ENCODE peak calls at places on chromosome 19, in seven cellular contexts. A is Calu3, Y is epithelial cell of proximal tubule, X is progenitor cell of endocrine pancreas, F is psoas muscle, N is HCT116, H is neural progenitor cell. U is an unnamed sample.

GRCh38 chr19:53467503-53468262 is at the start of gene ZNF813:
- DNase-seq in A (no peak), Y (peak), X (peak), F (peak), N (no peak), H (peak), U (peak)

GRCh38 chr19:42176649-42176989 is 40.9 kb downstream of the DEDD2 start:
- DNase-seq in A (no peak), Y (no peak), X (no peak), F (no peak), N (no peak), H (peak), U (no peak)

GRCh38 chr19:2438178-2438577 is 10.8 kb upstream of the TIMM13 start:
- DNase-seq in A (no peak), Y (no peak), X (no peak), F (no peak), N (no peak), H (no peak), U (no peak)

GRCh38 chr19:7850429-7850819 is 20.4 kb downstream of the EVI5L start:
- DNase-seq in A (no peak), Y (no peak), X (no peak), F (no peak), N (no peak), H (no peak), U (no peak)

GRCh38 chr19:38303517-38304351 is at the start of gene C19orf33:
- DNase-seq in A (peak), Y (no peak), X (no peak), F (no peak), N (peak), H (no peak), U (no peak)

GRCh38 chr19:38267780-38268430 is 3.5 kb downstream of the SPINT2 start:
- DNase-seq in A (peak), Y (no peak), X (no peak), F (no peak), N (no peak), H (no peak), U (no peak)

GRCh38 chr19:33249740-33250366 is 24.2 kb upstream of the SLC7A10 start:
- DNase-seq in A (no peak), Y (no peak), X (no peak), F (no peak), N (no peak), H (no peak), U (no peak)

GRCh38 chr19:9362905-9363304 is at the start of gene ZNF177:
- DNase-seq in A (no peak), Y (no peak), X (no peak), F (no peak), N (no peak), H (no peak), U (no peak)

GRCh38 chr19:33690461-33691427 is 69.0 kb downstream of the CHST8 start:
- DNase-seq in A (no peak), Y (no peak), X (no peak), F (no peak), N (no peak), H (no peak), U (no peak)

GRCh38 chr19:2546128-2547032 is 70.5 kb downstream of the GADD45B start:
- DNase-seq in A (peak), Y (no peak), X (peak), F (peak), N (no peak), H (peak), U (peak)

GRCh38 chr19:3201072-3201700 is 15.5 kb downstream of the NCLN start:
- DNase-seq in A (no peak), Y (no peak), X (no peak), F (no peak), N (no peak), H (no peak), U (no peak)

GRCh38 chr19:43525836-43526771 is 897 bp downstream of the ETHE1 start:
- DNase-seq in A (peak), Y (no peak), X (peak), F (no peak), N (no peak), H (peak), U (peak)

GRCh38 chr19:15862444-15862843 is 35.4 kb downstream of the CYP4F2 start:
- DNase-seq in A (no peak), Y (no peak), X (no peak), F (no peak), N (no peak), H (no peak), U (no peak)

GRCh38 chr19:10424011-10424637 is 3.8 kb downstream of the PDE4A start:
- DNase-seq in A (peak), Y (no peak), X (peak), F (peak), N (no peak), H (peak), U (peak)

GRCh38 chr19:18460313-18460712 is 22.4 kb upstream of the ISYNA1 start:
- DNase-seq in A (no peak), Y (no peak), X (no peak), F (peak), N (no peak), H (no peak), U (no peak)

GRCh38 chr19:35272122-35272715 is 3.5 kb downstream of the USF2 start:
- DNase-seq in A (no peak), Y (no peak), X (no peak), F (no peak), N (no peak), H (no peak), U (no peak)

GRCh38 chr19:41808663-41809566 is 12.5 kb downstream of the CEACAM3 start:
- DNase-seq in A (no peak), Y (no peak), X (no peak), F (peak), N (no peak), H (no peak), U (no peak)

GRCh38 chr19:29311391-29311790 is 98.4 kb upstream of the UQCRFS1 start:
- DNase-seq in A (no peak), Y (no peak), X (no peak), F (no peak), N (no peak), H (peak), U (peak)

GRCh38 chr19:37874784-37875183 is 31.6 kb downstream of the WDR87 start:
- DNase-seq in A (no peak), Y (peak), X (no peak), F (no peak), N (no peak), H (no peak), U (no peak)

GRCh38 chr19:10086904-10087256 is 763 bp downstream of the SHFL start:
- DNase-seq in A (no peak), Y (no peak), X (no peak), F (no peak), N (no peak), H (peak), U (peak)

GRCh38 chr19:14337510-14337909 is 43.7 kb upstream of the ADGRE5 start:
- DNase-seq in A (no peak), Y (no peak), X (no peak), F (no peak), N (peak), H (peak), U (peak)

GRCh38 chr19:51903192-51903591 is 1.6 kb downstream of the ZNF649 start:
- DNase-seq in A (no peak), Y (no peak), X (no peak), F (no peak), N (no peak), H (no peak), U (no peak)

GRCh38 chr19:45169602-45170001 is 8.4 kb downstream of the TRAPPC6A start:
- DNase-seq in A (no peak), Y (no peak), X (no peak), F (no peak), N (no peak), H (no peak), U (no peak)

GRCh38 chr19:7004313-7004931 is 16.8 kb downstream of the MBD3L2B start:
- DNase-seq in A (no peak), Y (no peak), X (no peak), F (no peak), N (peak), H (peak), U (peak)

DNA sequence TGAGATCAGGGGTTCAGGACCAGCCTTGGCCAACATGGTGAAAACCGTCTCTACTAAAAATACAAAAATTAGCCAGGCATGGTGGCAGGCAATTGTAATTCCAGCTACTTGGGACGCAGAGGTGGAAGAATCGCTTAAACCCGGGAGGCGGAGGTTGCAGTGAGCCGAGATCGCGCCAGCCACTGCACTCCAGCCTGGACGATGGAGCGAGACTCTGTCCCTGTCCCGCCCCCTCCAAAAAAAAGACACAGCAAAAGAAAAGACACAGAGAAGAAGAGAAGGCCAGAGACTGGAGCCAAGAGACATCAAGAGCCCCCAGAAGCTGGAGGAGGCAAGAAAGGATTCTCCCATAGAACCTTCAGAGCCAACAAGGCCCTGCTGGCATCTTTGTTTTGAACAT is 25.6 kb upstream of the PNMA8B start:
- DNase-seq in A (no peak), Y (no peak), X (no peak), F (no peak), N (no peak), H (no peak), U (no peak)
- TF ChIP-seq CTCF in A (no peak), Y (no peak), X (no peak), F (no peak), N (no peak), H (no peak), U (no peak)

DNA sequence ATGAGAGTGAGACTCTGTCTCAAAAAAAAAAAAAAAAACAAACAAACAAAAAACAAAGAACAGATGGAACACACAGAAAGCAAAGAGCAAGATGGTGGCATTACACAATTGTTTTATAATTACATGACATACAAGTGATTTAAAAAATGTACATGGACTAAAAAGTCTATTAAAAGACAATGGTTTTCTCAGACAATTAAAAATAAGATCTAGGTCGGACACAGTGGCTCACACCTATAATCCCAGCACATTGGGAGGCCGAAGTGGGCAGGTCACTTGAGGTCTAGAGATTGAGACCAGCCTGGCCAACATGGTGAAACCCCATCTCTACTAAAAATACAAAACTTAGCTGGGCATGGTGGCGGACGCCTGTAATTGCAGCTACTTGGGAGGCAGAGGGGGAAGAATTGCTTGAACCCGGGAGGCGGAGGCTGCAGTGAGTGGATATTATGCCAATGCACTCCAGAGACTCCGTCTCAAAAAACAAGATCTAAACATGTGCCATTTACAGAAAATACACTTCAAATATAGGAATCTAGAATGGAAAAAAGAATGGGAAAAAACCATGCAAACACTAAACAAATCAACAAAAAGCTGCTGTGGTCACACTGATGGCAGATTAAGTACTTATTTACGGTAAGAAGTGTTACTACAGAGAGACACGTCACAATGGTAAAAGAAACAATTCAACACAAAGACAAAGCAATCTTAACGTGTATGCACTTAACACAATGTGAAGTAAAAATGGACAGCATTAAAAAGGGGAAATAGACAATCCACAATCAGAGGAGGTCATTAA is 26.7 kb downstream of the MIER2 start:
- DNase-seq in A (no peak), Y (no peak), X (no peak), F (no peak), N (no peak), H (no peak), U (no peak)
- TF ChIP-seq CTCF in A (no peak), Y (no peak), X (no peak), F (no peak), N (no peak), H (no peak), U (no peak)

GRCh38 chr19:13032837-13033236 is 37.6 kb downstream of the NFIX start:
- DNase-seq in A (no peak), Y (no peak), X (no peak), F (no peak), N (no peak), H (no peak), U (no peak)

GRCh38 chr19:13033819-13034611 is 38.7 kb downstream of the NFIX start:
- DNase-seq in A (peak), Y (no peak), X (no peak), F (peak), N (peak), H (peak), U (peak)

GRCh38 chr19:13034636-13035035 is 39.4 kb downstream of the NFIX start:
- DNase-seq in A (no peak), Y (no peak), X (no peak), F (no peak), N (no peak), H (no peak), U (no peak)

GRCh38 chr19:13031917-13032623 is 36.8 kb downstream of the NFIX start:
- DNase-seq in A (no peak), Y (no peak), X (no peak), F (peak), N (no peak), H (peak), U (no peak)

DNA sequence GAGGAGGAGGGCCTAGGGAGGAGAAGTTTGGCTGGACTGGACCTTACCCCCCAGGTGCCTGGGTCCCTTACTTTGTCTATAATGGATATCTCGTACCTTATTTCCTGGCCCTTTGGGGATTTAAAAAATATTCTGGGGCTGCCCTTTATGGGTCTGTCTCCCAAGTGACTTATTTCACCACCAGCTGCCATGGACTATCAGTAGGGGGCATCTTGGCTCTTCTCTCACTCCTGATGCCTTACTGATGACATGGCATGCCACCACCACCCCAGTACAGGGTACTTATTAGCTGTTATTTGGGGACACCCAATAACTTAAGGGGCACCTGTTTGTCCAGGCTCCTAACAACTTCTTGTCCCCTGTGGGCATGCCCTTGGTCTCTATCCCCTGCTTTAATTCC is 38.0 kb downstream of the NFIX start:
- DNase-seq in A (no peak), Y (no peak), X (no peak), F (no peak), N (no peak), H (no peak), U (no peak)
- TF ChIP-seq CTCF in A (no peak), Y (peak), X (no peak), F (no peak), N (peak), H (peak), U (no peak)

GRCh38 chr19:50501186-50501567 is 9.8 kb downstream of the JOSD2 start:
- DNase-seq in A (no peak), Y (no peak), X (no peak), F (no peak), N (no peak), H (no peak), U (no peak)

GRCh38 chr19:50500753-50501151 is 10.2 kb downstream of the JOSD2 start:
- DNase-seq in A (no peak), Y (no peak), X (no peak), F (peak), N (no peak), H (no peak), U (no peak)

GRCh38 chr19:50501568-50502475 is 9.2 kb downstream of the JOSD2 start:
- DNase-seq in A (no peak), Y (no peak), X (no peak), F (peak), N (no peak), H (no peak), U (no peak)

GRCh38 chr19:50498219-50499056 is 12.6 kb downstream of the JOSD2 start:
- DNase-seq in A (no peak), Y (no peak), X (no peak), F (no peak), N (no peak), H (no peak), U (no peak)

DNA sequence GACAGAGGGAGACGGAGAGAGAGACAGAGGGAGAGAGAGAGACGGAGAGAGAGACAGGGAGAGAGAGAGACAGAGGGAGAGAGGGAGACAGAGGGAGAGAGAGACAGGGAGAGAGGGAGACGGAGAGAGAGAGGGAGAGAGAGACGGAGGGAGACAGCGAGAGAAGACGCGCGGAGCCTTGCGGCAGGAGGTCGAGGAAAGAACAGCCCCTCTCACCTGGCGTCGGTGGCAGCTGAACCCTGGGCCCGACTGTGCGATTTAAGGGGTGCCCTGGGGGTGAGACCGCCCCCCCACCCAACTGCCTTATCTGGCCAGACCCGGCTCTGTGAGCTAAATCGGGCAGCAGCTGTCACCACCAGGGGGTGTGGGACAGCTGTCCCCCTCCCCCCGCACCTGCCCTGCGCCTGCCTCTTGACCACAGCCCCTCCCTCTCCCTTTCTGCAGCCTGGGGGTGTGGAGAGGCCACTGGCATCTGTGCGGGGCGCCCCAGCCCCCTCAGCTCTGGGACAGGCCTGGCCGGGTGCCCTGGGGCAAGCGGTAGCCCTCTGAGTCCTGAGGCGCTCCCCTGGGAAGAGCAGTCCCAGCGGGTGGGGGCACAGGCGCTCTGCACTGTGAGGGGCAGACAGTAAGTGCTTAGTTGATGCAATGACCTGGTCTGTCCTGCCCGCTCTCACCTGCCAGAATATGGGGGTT is 10.8 kb downstream of the JOSD2 start:
- DNase-seq in A (peak), Y (no peak), X (no peak), F (peak), N (no peak), H (peak), U (peak)
- TF ChIP-seq CTCF in A (peak), Y (peak), X (peak), F (peak), N (peak), H (peak), U (no peak)

GRCh38 chr19:40366697-40367561 is 18.4 kb downstream of the PLD3 start:
- DNase-seq in A (no peak), Y (no peak), X (peak), F (no peak), N (no peak), H (peak), U (peak)

GRCh38 chr19:40367577-40368434 is 19.3 kb downstream of the PLD3 start:
- DNase-seq in A (no peak), Y (no peak), X (no peak), F (no peak), N (no peak), H (no peak), U (no peak)

GRCh38 chr19:40371802-40372122 is 18.2 kb downstream of the HIPK4 start:
- DNase-seq in A (no peak), Y (no peak), X (no peak), F (no peak), N (no peak), H (no peak), U (no peak)

GRCh38 chr19:40370997-40371801 is 18.8 kb downstream of the HIPK4 start:
- DNase-seq in A (no peak), Y (no peak), X (no peak), F (no peak), N (no peak), H (no peak), U (no peak)

GRCh38 chr19:40369797-40370196 is 20.2 kb downstream of the HIPK4 start:
- DNase-seq in A (no peak), Y (no peak), X (no peak), F (no peak), N (no peak), H (no peak), U (no peak)
- TF ChIP-seq CTCF in A (no peak), Y (no peak), X (no peak), F (no peak), N (no peak), H (no peak), U (no peak)

GRCh38 chr19:11551603-11552235 is 7.3 kb downstream of the ELOF1 start:
- DNase-seq in A (peak), Y (no peak), X (no peak), F (peak), N (no peak), H (peak), U (peak)
- TF ChIP-seq CTCF in A (no peak), Y (peak), X (peak), F (peak), N (peak), H (peak), U (peak)

DNA sequence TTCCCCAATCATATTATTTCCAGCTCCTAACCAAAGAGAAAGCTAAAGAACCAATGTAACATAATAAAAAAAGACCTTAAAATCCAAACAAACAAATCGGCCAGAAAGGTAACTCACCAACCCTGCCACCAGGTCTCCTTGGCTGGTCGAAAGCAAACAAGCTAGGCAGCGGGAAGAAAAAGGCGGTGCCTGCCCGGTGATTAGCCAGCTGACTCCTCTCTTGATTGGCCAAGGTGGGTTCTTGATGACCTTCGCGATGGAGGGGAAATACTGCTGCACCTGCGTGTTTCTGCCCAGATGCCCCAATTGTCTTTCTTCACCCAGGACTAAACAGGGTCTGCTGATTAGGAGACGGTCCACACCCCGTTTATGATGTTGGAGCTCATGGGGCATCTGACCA is at the start of gene NLRP11:
- DNase-seq in A (no peak), Y (no peak), X (no peak), F (no peak), N (no peak), H (no peak), U (no peak)
- TF ChIP-seq CTCF in A (no peak), Y (no peak), X (no peak), F (no peak), N (no peak), H (no peak), U (no peak)

U was measured in nephron progenitor cell.